ENCODE peak calls at places on chromosome 9, in ten cellular contexts. N, R, A, V, X, G, Q, J, O and H are unnamed samples.

GRCh38 chr9:134592018-134592818 is 49.4 kb upstream of the COL5A1 start:
- DNase-seq in A (peak), N (peak), V (no peak), X (no peak), R (no peak), J (no peak), G (no peak), O (no peak), Q (no peak), H (peak)

GRCh38 chr9:74666625-74667316 is 169.6 kb downstream of the RORB start:
- DNase-seq in R (no peak), Q (no peak), X (no peak), V (no peak), G (no peak), A (no peak), O (no peak), N (peak), J (no peak), H (no peak)

GRCh38 chr9:130682490-130683121 is 11.0 kb upstream of the EXOSC2 start:
- DNase-seq in X (peak), J (no peak), N (peak), A (peak), Q (peak), R (peak), O (peak), V (no peak), G (peak), H (no peak)

GRCh38 chr9:20512106-20512505 is 110.2 kb downstream of the MLLT3 start:
- DNase-seq in V (no peak), O (no peak), J (no peak), R (peak), X (no peak), G (no peak), N (peak), Q (no peak), A (no peak), H (no peak)

GRCh38 chr9:136089697-136090045 is 5.4 kb downstream of the NACC2 start:
- DNase-seq in V (no peak), Q (no peak), A (no peak), J (no peak), R (peak), G (no peak), N (no peak), X (no peak), O (no peak), H (no peak)

GRCh38 chr9:116482740-116483139 is 204.4 kb upstream of the TRIM32 start:
- DNase-seq in V (no peak), R (no peak), Q (no peak), N (no peak), X (no peak), G (no peak), A (peak), J (no peak), O (peak), H (no peak)

GRCh38 chr9:75504721-75505120 is 385.8 kb upstream of the PCSK5 start:
- DNase-seq in A (no peak), N (no peak), G (no peak), O (no peak), X (no peak), J (no peak), V (no peak), R (no peak), Q (no peak), H (no peak)

GRCh38 chr9:13552606-13553215 is 273.2 kb upstream of the MPDZ start:
- DNase-seq in O (no peak), A (no peak), X (no peak), J (no peak), Q (no peak), V (no peak), N (no peak), G (no peak), R (peak), H (no peak)

GRCh38 chr9:95499101-95499676 is 17.6 kb downstream of the PTCH1 start:
- DNase-seq in O (no peak), N (no peak), J (no peak), Q (no peak), A (no peak), G (no peak), R (no peak), X (no peak), V (no peak), H (no peak)

GRCh38 chr9:16028516-16028915 is 475.7 kb downstream of the CCDC171 start:
- DNase-seq in R (no peak), O (no peak), Q (no peak), X (no peak), J (no peak), G (no peak), V (no peak), N (no peak), A (no peak), H (no peak)

GRCh38 chr9:137057545-137057944 is 3.7 kb upstream of the ENTPD2 start:
- DNase-seq in N (no peak), O (no peak), J (no peak), R (no peak), X (no peak), G (no peak), A (no peak), V (no peak), Q (no peak), H (no peak)

GRCh38 chr9:110029422-110029814 is 178.5 kb downstream of the C9orf152 start:
- DNase-seq in J (no peak), N (peak), V (no peak), R (peak), G (no peak), X (no peak), A (peak), Q (no peak), O (no peak), H (no peak)

GRCh38 chr9:133342083-133342406 is 5.9 kb downstream of the MED22 start:
- DNase-seq in Q (no peak), X (no peak), O (no peak), V (no peak), G (no peak), A (no peak), J (no peak), R (no peak), N (no peak), H (no peak)

GRCh38 chr9:110545705-110546104 is 33.8 kb downstream of the SVEP1 start:
- DNase-seq in N (no peak), R (peak), Q (no peak), A (no peak), X (no peak), G (no peak), O (no peak), V (no peak), J (no peak), H (no peak)

GRCh38 chr9:110050925-110051355 is 157.0 kb downstream of the C9orf152 start:
- DNase-seq in Q (peak), R (peak), X (no peak), A (no peak), G (no peak), V (no peak), N (peak), O (no peak), J (no peak), H (no peak)

GRCh38 chr9:18694959-18695668 is 221.2 kb downstream of the ADAMTSL1 start:
- DNase-seq in A (no peak), Q (no peak), R (no peak), N (no peak), J (no peak), G (no peak), V (no peak), O (no peak), X (no peak), H (no peak)

GRCh38 chr9:18692962-18693361 is 219.0 kb downstream of the ADAMTSL1 start:
- DNase-seq in J (no peak), R (no peak), V (no peak), X (no peak), Q (no peak), G (no peak), A (no peak), N (no peak), O (no peak), H (no peak)

GRCh38 chr9:18689166-18689565 is 215.2 kb downstream of the ADAMTSL1 start:
- DNase-seq in A (no peak), Q (no peak), J (no peak), N (no peak), V (no peak), G (no peak), O (no peak), R (no peak), X (no peak), H (no peak)

GRCh38 chr9:18689881-18690280 is 215.9 kb downstream of the ADAMTSL1 start:
- DNase-seq in O (no peak), G (no peak), N (no peak), Q (no peak), V (no peak), R (no peak), J (no peak), X (no peak), A (no peak), H (no peak)

DNA sequence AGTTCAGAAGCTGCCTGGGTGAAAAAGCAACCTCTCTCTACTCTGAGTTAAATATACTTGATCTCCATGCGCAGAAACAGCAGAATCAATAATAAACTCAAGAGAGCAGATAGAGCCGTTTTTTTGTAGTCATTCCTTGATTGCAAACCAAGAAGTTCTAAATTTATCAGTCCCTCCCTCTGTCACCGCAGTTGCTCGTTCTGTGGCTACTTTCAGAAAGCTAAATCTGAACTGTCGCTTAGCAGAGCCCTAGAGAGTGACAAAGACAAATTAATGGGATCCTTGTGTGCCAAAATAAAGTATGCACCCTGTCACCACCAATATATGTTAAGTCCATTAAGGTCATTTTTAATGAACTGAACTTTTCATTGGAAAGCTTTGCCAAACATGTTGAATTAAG is 218.3 kb downstream of the ADAMTSL1 start:
- DNase-seq in N (no peak), X (no peak), R (no peak), A (peak), V (no peak), J (no peak), G (no peak), O (no peak), Q (no peak), H (no peak)
- TF ChIP-seq CTCF in N (no peak), X (no peak), R (no peak), A (no peak), V (no peak), J (no peak), G (no peak), O (no peak), Q (no peak), H (no peak)

GRCh38 chr9:84652496-84653081 is 16.9 kb upstream of the NTRK2 start:
- DNase-seq in G (no peak), J (no peak), A (no peak), X (no peak), V (no peak), O (no peak), Q (no peak), N (no peak), R (no peak), H (no peak)
- TF ChIP-seq CTCF in G (no peak), J (peak), A (no peak), X (no peak), V (no peak), O (no peak), Q (no peak), N (no peak), R (no peak), H (peak)

GRCh38 chr9:120842685-120843485 is at the start of gene PSMD5:
- DNase-seq in J (peak), O (peak), X (peak), A (peak), R (peak), Q (peak), V (peak), G (peak), N (peak), H (peak)
- TF ChIP-seq CTCF in J (no peak), O (no peak), X (no peak), A (no peak), R (no peak), Q (peak), V (no peak), G (no peak), N (no peak), H (peak)

GRCh38 chr9:93023521-93023815 is 35.0 kb upstream of the SUSD3 start:
- DNase-seq in X (no peak), G (no peak), J (no peak), R (no peak), Q (no peak), O (no peak), V (no peak), N (no peak), A (no peak), H (no peak)
- TF ChIP-seq CTCF in X (no peak), G (no peak), J (no peak), R (no peak), Q (no peak), O (no peak), V (no peak), N (no peak), A (no peak), H (no peak)

DNA sequence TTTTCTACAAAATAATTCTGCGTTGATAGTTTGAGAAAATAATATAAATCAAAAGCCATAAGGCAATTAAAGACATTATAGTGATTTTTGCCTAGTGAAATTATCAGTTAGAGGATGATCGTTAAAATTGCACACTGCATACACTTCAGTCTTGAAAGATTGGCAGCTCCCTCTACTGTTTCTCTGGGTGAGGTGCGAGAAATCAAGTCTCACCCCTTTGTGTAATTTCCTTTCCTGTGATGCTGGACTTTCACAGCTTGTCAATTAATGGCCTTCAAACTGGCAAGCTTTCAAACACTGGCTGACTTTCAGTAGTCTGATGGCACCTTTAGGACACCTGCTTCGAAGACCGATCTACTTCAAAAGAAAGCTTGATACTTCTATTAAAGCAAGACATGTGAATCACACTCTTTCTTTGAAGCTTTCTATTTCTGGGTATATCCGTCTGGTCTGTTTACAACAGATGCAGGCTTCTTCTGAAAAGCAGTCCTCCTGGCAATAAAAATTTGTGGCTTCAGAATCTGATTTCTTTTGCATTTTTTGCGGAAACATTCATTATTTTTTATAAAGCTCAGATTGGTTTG is 706.8 kb upstream of the PTPRD start:
- DNase-seq in O (no peak), Q (no peak), N (no peak), A (peak), J (no peak), R (peak), X (no peak), V (no peak), G (no peak), H (no peak)
- TF ChIP-seq CTCF in O (peak), Q (no peak), N (no peak), A (peak), J (peak), R (peak), X (no peak), V (no peak), G (peak), H (peak)

DNA sequence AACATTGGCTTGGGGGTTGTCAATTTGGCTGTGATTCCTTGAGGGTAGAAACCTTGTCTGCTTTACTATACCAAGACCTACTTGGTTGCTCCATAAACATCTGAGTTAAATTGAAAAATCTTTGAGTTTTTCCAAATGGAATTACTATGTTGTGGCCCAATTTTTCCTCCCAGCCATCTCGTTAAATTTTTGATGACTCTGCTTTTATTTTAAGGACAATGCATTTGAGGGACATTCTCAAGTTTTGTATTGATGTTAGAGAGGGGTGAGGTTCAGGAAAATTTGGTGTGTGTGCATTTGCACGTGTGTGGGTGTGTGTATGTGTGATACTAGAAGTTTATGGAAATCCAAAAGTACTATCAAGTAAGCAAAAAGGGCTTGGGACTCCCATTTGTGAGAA is 491.4 kb upstream of the KLF4 start:
- DNase-seq in X (no peak), O (no peak), Q (no peak), V (no peak), N (no peak), G (no peak), J (no peak), A (no peak), R (no peak), H (no peak)
- TF ChIP-seq CTCF in X (no peak), O (no peak), Q (no peak), V (no peak), N (no peak), G (no peak), J (no peak), A (no peak), R (no peak), H (no peak)